ENCODE peak calls at places on chromosomes 1 and 21, in nine cellular contexts. One of them, this sample, is unnamed.

GRCh38 chr1:9235123-9235513 is 544 bp downstream of the H6PD start:
- DNase-seq in MCF 10A: peak
- DNase-seq in bronchial epithelial cell: peak
- DNase-seq in head of caudate nucleus: no peak
- DNase-seq in T-helper 22 cell: no peak
- DNase-seq in nephron progenitor cell: no peak
- DNase-seq in cardiac muscle cell: peak
- DNase-seq in NCI-H2171 treated with DMSO at 0.1 percent for 48 hours: peak
- DNase-seq in stimulated activated CD4-positive, alpha-beta T cell treated with anti-CD3 and anti-CD28 coated beads, Interleukin-1b, Interleukin-23, amount 100 ng/mL, for 1 hour: no peak
- DNase-seq in this sample: peak

GRCh38 chr1:233121947-233122559 is 171.6 kb downstream of the NTPCR start:
- DNase-seq in T-helper 22 cell: no peak
- DNase-seq in cardiac muscle cell: peak
- DNase-seq in stimulated activated CD4-positive, alpha-beta T cell treated with anti-CD3 and anti-CD28 coated beads, Interleukin-1b, Interleukin-23, amount 100 ng/mL, for 1 hour: no peak
- DNase-seq in nephron progenitor cell: no peak
- DNase-seq in MCF 10A: no peak
- DNase-seq in bronchial epithelial cell: no peak
- DNase-seq in NCI-H2171 treated with DMSO at 0.1 percent for 48 hours: no peak
- DNase-seq in head of caudate nucleus: no peak
- DNase-seq in this sample: peak

GRCh38 chr1:7929637-7930036 is 11.0 kb downstream of the TNFRSF9 start:
- DNase-seq in bronchial epithelial cell: no peak
- DNase-seq in cardiac muscle cell: no peak
- DNase-seq in stimulated activated CD4-positive, alpha-beta T cell treated with anti-CD3 and anti-CD28 coated beads, Interleukin-1b, Interleukin-23, amount 100 ng/mL, for 1 hour: no peak
- DNase-seq in T-helper 22 cell: no peak
- DNase-seq in head of caudate nucleus: no peak
- DNase-seq in NCI-H2171 treated with DMSO at 0.1 percent for 48 hours: no peak
- DNase-seq in nephron progenitor cell: no peak
- DNase-seq in MCF 10A: no peak
- DNase-seq in this sample: no peak

GRCh38 chr1:208149776-208150514 is 94.2 kb downstream of the PLXNA2 start:
- DNase-seq in cardiac muscle cell: no peak
- DNase-seq in bronchial epithelial cell: no peak
- DNase-seq in stimulated activated CD4-positive, alpha-beta T cell treated with anti-CD3 and anti-CD28 coated beads, Interleukin-1b, Interleukin-23, amount 100 ng/mL, for 1 hour: no peak
- DNase-seq in NCI-H2171 treated with DMSO at 0.1 percent for 48 hours: no peak
- DNase-seq in MCF 10A: no peak
- DNase-seq in T-helper 22 cell: no peak
- DNase-seq in nephron progenitor cell: peak
- DNase-seq in head of caudate nucleus: no peak
- DNase-seq in this sample: no peak

GRCh38 chr1:87435484-87435883 is 106.8 kb downstream of the LMO4 start:
- DNase-seq in NCI-H2171 treated with DMSO at 0.1 percent for 48 hours: no peak
- DNase-seq in cardiac muscle cell: peak
- DNase-seq in T-helper 22 cell: no peak
- DNase-seq in head of caudate nucleus: no peak
- DNase-seq in MCF 10A: peak
- DNase-seq in nephron progenitor cell: no peak
- DNase-seq in stimulated activated CD4-positive, alpha-beta T cell treated with anti-CD3 and anti-CD28 coated beads, Interleukin-1b, Interleukin-23, amount 100 ng/mL, for 1 hour: no peak
- DNase-seq in bronchial epithelial cell: peak
- DNase-seq in this sample: no peak

GRCh38 chr1:57485643-57486042 is 61.8 kb upstream of the DAB1 start:
- DNase-seq in stimulated activated CD4-positive, alpha-beta T cell treated with anti-CD3 and anti-CD28 coated beads, Interleukin-1b, Interleukin-23, amount 100 ng/mL, for 1 hour: no peak
- DNase-seq in head of caudate nucleus: no peak
- DNase-seq in T-helper 22 cell: no peak
- DNase-seq in cardiac muscle cell: peak
- DNase-seq in NCI-H2171 treated with DMSO at 0.1 percent for 48 hours: no peak
- DNase-seq in bronchial epithelial cell: peak
- DNase-seq in nephron progenitor cell: no peak
- DNase-seq in MCF 10A: peak
- DNase-seq in this sample: peak

GRCh38 chr1:23791434-23792047 is 596 bp downstream of the LYPLA2 start:
- DNase-seq in cardiac muscle cell: peak
- DNase-seq in T-helper 22 cell: no peak
- DNase-seq in stimulated activated CD4-positive, alpha-beta T cell treated with anti-CD3 and anti-CD28 coated beads, Interleukin-1b, Interleukin-23, amount 100 ng/mL, for 1 hour: no peak
- DNase-seq in nephron progenitor cell: peak
- DNase-seq in bronchial epithelial cell: peak
- DNase-seq in NCI-H2171 treated with DMSO at 0.1 percent for 48 hours: peak
- DNase-seq in MCF 10A: peak
- DNase-seq in head of caudate nucleus: no peak
- DNase-seq in this sample: peak

GRCh38 chr1:33188572-33189275 is 6.9 kb upstream of the TRIM62 start:
- DNase-seq in stimulated activated CD4-positive, alpha-beta T cell treated with anti-CD3 and anti-CD28 coated beads, Interleukin-1b, Interleukin-23, amount 100 ng/mL, for 1 hour: no peak
- DNase-seq in NCI-H2171 treated with DMSO at 0.1 percent for 48 hours: no peak
- DNase-seq in MCF 10A: peak
- DNase-seq in nephron progenitor cell: no peak
- DNase-seq in head of caudate nucleus: no peak
- DNase-seq in T-helper 22 cell: no peak
- DNase-seq in bronchial epithelial cell: peak
- DNase-seq in cardiac muscle cell: peak
- DNase-seq in this sample: peak

GRCh38 chr1:156624814-156625435 is 5.7 kb downstream of the HAPLN2 start:
- DNase-seq in nephron progenitor cell: peak
- DNase-seq in T-helper 22 cell: no peak
- DNase-seq in NCI-H2171 treated with DMSO at 0.1 percent for 48 hours: no peak
- DNase-seq in head of caudate nucleus: no peak
- DNase-seq in MCF 10A: no peak
- DNase-seq in stimulated activated CD4-positive, alpha-beta T cell treated with anti-CD3 and anti-CD28 coated beads, Interleukin-1b, Interleukin-23, amount 100 ng/mL, for 1 hour: no peak
- DNase-seq in bronchial epithelial cell: no peak
- DNase-seq in cardiac muscle cell: no peak
- DNase-seq in this sample: no peak

GRCh38 chr1:243280571-243281129 is 24.8 kb downstream of the SDCCAG8 start:
- DNase-seq in MCF 10A: no peak
- DNase-seq in head of caudate nucleus: no peak
- DNase-seq in cardiac muscle cell: no peak
- DNase-seq in stimulated activated CD4-positive, alpha-beta T cell treated with anti-CD3 and anti-CD28 coated beads, Interleukin-1b, Interleukin-23, amount 100 ng/mL, for 1 hour: no peak
- DNase-seq in NCI-H2171 treated with DMSO at 0.1 percent for 48 hours: no peak
- DNase-seq in nephron progenitor cell: no peak
- DNase-seq in bronchial epithelial cell: no peak
- DNase-seq in T-helper 22 cell: no peak
- DNase-seq in this sample: no peak

GRCh38 chr1:192809286-192810252 is 730 bp downstream of the RGS2 start:
- DNase-seq in NCI-H2171 treated with DMSO at 0.1 percent for 48 hours: peak
- DNase-seq in T-helper 22 cell: peak
- DNase-seq in nephron progenitor cell: no peak
- DNase-seq in MCF 10A: peak
- DNase-seq in stimulated activated CD4-positive, alpha-beta T cell treated with anti-CD3 and anti-CD28 coated beads, Interleukin-1b, Interleukin-23, amount 100 ng/mL, for 1 hour: no peak
- DNase-seq in head of caudate nucleus: peak
- DNase-seq in bronchial epithelial cell: peak
- DNase-seq in cardiac muscle cell: peak
- DNase-seq in this sample: peak

GRCh38 chr1:71422221-71422620 is 341.4 kb upstream of the ZRANB2 start:
- DNase-seq in bronchial epithelial cell: no peak
- DNase-seq in cardiac muscle cell: no peak
- DNase-seq in stimulated activated CD4-positive, alpha-beta T cell treated with anti-CD3 and anti-CD28 coated beads, Interleukin-1b, Interleukin-23, amount 100 ng/mL, for 1 hour: no peak
- DNase-seq in NCI-H2171 treated with DMSO at 0.1 percent for 48 hours: no peak
- DNase-seq in T-helper 22 cell: no peak
- DNase-seq in MCF 10A: no peak
- DNase-seq in nephron progenitor cell: no peak
- DNase-seq in head of caudate nucleus: no peak
- DNase-seq in this sample: no peak

GRCh38 chr1:87949711-87950110 is 621.0 kb downstream of the LMO4 start:
- DNase-seq in cardiac muscle cell: no peak
- DNase-seq in NCI-H2171 treated with DMSO at 0.1 percent for 48 hours: no peak
- DNase-seq in MCF 10A: no peak
- DNase-seq in head of caudate nucleus: no peak
- DNase-seq in bronchial epithelial cell: no peak
- DNase-seq in stimulated activated CD4-positive, alpha-beta T cell treated with anti-CD3 and anti-CD28 coated beads, Interleukin-1b, Interleukin-23, amount 100 ng/mL, for 1 hour: no peak
- DNase-seq in nephron progenitor cell: no peak
- DNase-seq in T-helper 22 cell: no peak
- DNase-seq in this sample: no peak

GRCh38 chr1:246450485-246451251 is 56.4 kb downstream of the SMYD3 start:
- DNase-seq in head of caudate nucleus: no peak
- DNase-seq in bronchial epithelial cell: peak
- DNase-seq in NCI-H2171 treated with DMSO at 0.1 percent for 48 hours: peak
- DNase-seq in nephron progenitor cell: no peak
- DNase-seq in T-helper 22 cell: no peak
- DNase-seq in stimulated activated CD4-positive, alpha-beta T cell treated with anti-CD3 and anti-CD28 coated beads, Interleukin-1b, Interleukin-23, amount 100 ng/mL, for 1 hour: no peak
- DNase-seq in MCF 10A: peak
- DNase-seq in cardiac muscle cell: peak
- DNase-seq in this sample: peak

GRCh38 chr21:28431022-28431421 is 561.7 kb downstream of the LTN1 start:
- DNase-seq in head of caudate nucleus: no peak
- DNase-seq in MCF 10A: no peak
- DNase-seq in cardiac muscle cell: no peak
- DNase-seq in stimulated activated CD4-positive, alpha-beta T cell treated with anti-CD3 and anti-CD28 coated beads, Interleukin-1b, Interleukin-23, amount 100 ng/mL, for 1 hour: no peak
- DNase-seq in nephron progenitor cell: no peak
- DNase-seq in NCI-H2171 treated with DMSO at 0.1 percent for 48 hours: no peak
- DNase-seq in bronchial epithelial cell: no peak
- DNase-seq in T-helper 22 cell: no peak
- DNase-seq in this sample: peak

GRCh38 chr1:88394958-88395357 is 289.1 kb upstream of the PKN2 start:
- DNase-seq in T-helper 22 cell: no peak
- DNase-seq in MCF 10A: no peak
- DNase-seq in NCI-H2171 treated with DMSO at 0.1 percent for 48 hours: no peak
- DNase-seq in head of caudate nucleus: no peak
- DNase-seq in cardiac muscle cell: no peak
- DNase-seq in nephron progenitor cell: no peak
- DNase-seq in bronchial epithelial cell: no peak
- DNase-seq in stimulated activated CD4-positive, alpha-beta T cell treated with anti-CD3 and anti-CD28 coated beads, Interleukin-1b, Interleukin-23, amount 100 ng/mL, for 1 hour: no peak
- DNase-seq in this sample: no peak

GRCh38 chr1:151613275-151613867 is 1.5 kb downstream of the SNX27 start:
- DNase-seq in nephron progenitor cell: peak
- DNase-seq in MCF 10A: no peak
- DNase-seq in T-helper 22 cell: no peak
- DNase-seq in NCI-H2171 treated with DMSO at 0.1 percent for 48 hours: no peak
- DNase-seq in stimulated activated CD4-positive, alpha-beta T cell treated with anti-CD3 and anti-CD28 coated beads, Interleukin-1b, Interleukin-23, amount 100 ng/mL, for 1 hour: no peak
- DNase-seq in bronchial epithelial cell: no peak
- DNase-seq in cardiac muscle cell: no peak
- DNase-seq in head of caudate nucleus: peak
- DNase-seq in this sample: no peak

GRCh38 chr1:110672753-110673108 is 2.0 kb downstream of the KCNA3 start:
- DNase-seq in T-helper 22 cell: peak
- DNase-seq in MCF 10A: no peak
- DNase-seq in cardiac muscle cell: no peak
- DNase-seq in nephron progenitor cell: no peak
- DNase-seq in bronchial epithelial cell: no peak
- DNase-seq in head of caudate nucleus: no peak
- DNase-seq in stimulated activated CD4-positive, alpha-beta T cell treated with anti-CD3 and anti-CD28 coated beads, Interleukin-1b, Interleukin-23, amount 100 ng/mL, for 1 hour: no peak
- DNase-seq in NCI-H2171 treated with DMSO at 0.1 percent for 48 hours: no peak
- DNase-seq in this sample: no peak

GRCh38 chr21:42862774-42863503 is 16.4 kb downstream of the WDR4 start:
- DNase-seq in MCF 10A: peak
- DNase-seq in head of caudate nucleus: no peak
- DNase-seq in NCI-H2171 treated with DMSO at 0.1 percent for 48 hours: peak
- DNase-seq in cardiac muscle cell: no peak
- DNase-seq in bronchial epithelial cell: peak
- DNase-seq in T-helper 22 cell: no peak
- DNase-seq in stimulated activated CD4-positive, alpha-beta T cell treated with anti-CD3 and anti-CD28 coated beads, Interleukin-1b, Interleukin-23, amount 100 ng/mL, for 1 hour: no peak
- DNase-seq in nephron progenitor cell: no peak
- DNase-seq in this sample: no peak

GRCh38 chr1:57422271-57423134 is 1.4 kb downstream of the DAB1 start:
- DNase-seq in cardiac muscle cell: peak
- DNase-seq in nephron progenitor cell: peak
- DNase-seq in head of caudate nucleus: peak
- DNase-seq in stimulated activated CD4-positive, alpha-beta T cell treated with anti-CD3 and anti-CD28 coated beads, Interleukin-1b, Interleukin-23, amount 100 ng/mL, for 1 hour: no peak
- DNase-seq in bronchial epithelial cell: no peak
- DNase-seq in T-helper 22 cell: no peak
- DNase-seq in MCF 10A: no peak
- DNase-seq in NCI-H2171 treated with DMSO at 0.1 percent for 48 hours: peak
- DNase-seq in this sample: peak